ENCODE peak calls at places on chromosomes 4 and X, in four cellular contexts. O is A549, R is K562, V is SK-N-SH. S is an unnamed sample.

GRCh38 chr4:78267790-78268189 is 210.7 kb downstream of the FRAS1 start:
- DNase-seq in V (no peak), R (no peak), O (no peak), S (no peak)

GRCh38 chr4:16896871-16897270 is 1.6 kb downstream of the LDB2 start:
- DNase-seq in R (no peak), V (no peak), O (no peak), S (no peak)

GRCh38 chr4:17059192-17059634 is 160.8 kb upstream of the LDB2 start:
- DNase-seq in V (peak), O (no peak), R (no peak), S (no peak)

GRCh38 chr4:9947168-9948062 is 73.9 kb downstream of the SLC2A9 start:
- DNase-seq in O (no peak), V (no peak), R (no peak), S (no peak)

GRCh38 chr4:86934147-86934771 is 552 bp upstream of the AFF1 start:
- DNase-seq in V (peak), O (no peak), R (peak), S (no peak)

GRCh38 chrX:1493317-1493856 is 40.7 kb upstream of the ASMTL start:
- DNase-seq in O (no peak), V (no peak), R (no peak), S (no peak)

GRCh38 chr4:82213485-82214162 is 160.2 kb downstream of the HNRNPD start:
- DNase-seq in R (no peak), O (no peak), V (no peak), S (no peak)

GRCh38 chrX:45400380-45400779 is 199.7 kb upstream of the DIPK2B start:
- DNase-seq in R (no peak), O (no peak), V (no peak), S (no peak)

GRCh38 chr4:122914938-122915337 is 7.5 kb downstream of the NUDT6 start:
- DNase-seq in R (no peak), V (no peak), O (no peak), S (no peak)

GRCh38 chrX:43702660-43703059 is 46.6 kb downstream of the MAOA start:
- DNase-seq in O (no peak), R (no peak), V (no peak), S (no peak)

GRCh38 chrX:9730078-9730477 is 35.6 kb downstream of the GPR143 start:
- DNase-seq in R (no peak), V (no peak), O (no peak), S (no peak)

GRCh38 chrX:106170318-106170717 is 2.2 kb downstream of the PWWP3B start:
- DNase-seq in O (peak), V (peak), R (no peak), S (peak)

GRCh38 chr4:20317424-20317985 is 65.8 kb downstream of the SLIT2 start:
- DNase-seq in V (no peak), O (no peak), R (no peak), S (no peak)

GRCh38 chrX:122269243-122269781 is 914.8 kb upstream of the GRIA3 start:
- DNase-seq in O (no peak), R (no peak), V (no peak), S (no peak)

GRCh38 chr4:155900402-155900801 is 3.1 kb upstream of the TDO2 start:
- DNase-seq in R (no peak), O (peak), V (no peak), S (no peak)

GRCh38 chr4:104941661-104942062 is 205.0 kb upstream of the TET2 start:
- DNase-seq in V (no peak), R (no peak), O (no peak), S (no peak)

GRCh38 chr4:81425087-81425486 is 46.6 kb downstream of the RASGEF1B start:
- DNase-seq in O (no peak), V (no peak), R (peak), S (no peak)

GRCh38 chr4:1604706-1605205 is 79.4 kb downstream of the FAM53A start:
- DNase-seq in O (no peak), R (no peak), V (peak), S (no peak)

GRCh38 chrX:117713411-117713810 is 403.2 kb downstream of the KLHL13 start:
- DNase-seq in O (peak), R (no peak), V (no peak), S (no peak)

GRCh38 chrX:39518451-39519212 is 579.1 kb downstream of the BCOR start:
- DNase-seq in O (no peak), R (no peak), V (peak), S (no peak)

GRCh38 chr4:44760142-44760898 is 34.0 kb upstream of the GNPDA2 start:
- DNase-seq in V (peak), R (peak), O (peak), S (peak)

GRCh38 chrX:40938418-40938817 is 146.8 kb upstream of the USP9X start:
- DNase-seq in R (peak), V (no peak), O (peak), S (no peak)

GRCh38 chrX:109590176-109590575 is 34.8 kb downstream of the KCNE5 start:
- DNase-seq in R (no peak), O (no peak), V (no peak), S (no peak)

GRCh38 chrX:64151911-64152310 is 53.6 kb downstream of the AMER1 start:
- DNase-seq in R (no peak), O (no peak), V (no peak), S (no peak)

GRCh38 chr4:132596186-132596585 is 552.9 kb upstream of the PCDH10 start:
- DNase-seq in V (no peak), R (no peak), O (no peak), S (no peak)

GRCh38 chr4:6967846-6968340 is 58.3 kb downstream of the TBC1D14 start:
- DNase-seq in O (no peak), V (no peak), R (no peak), S (no peak)

GRCh38 chr4:89056953-89057398 is at the start of gene FAM13A:
- DNase-seq in O (peak), R (peak), V (no peak), S (peak)

DNA sequence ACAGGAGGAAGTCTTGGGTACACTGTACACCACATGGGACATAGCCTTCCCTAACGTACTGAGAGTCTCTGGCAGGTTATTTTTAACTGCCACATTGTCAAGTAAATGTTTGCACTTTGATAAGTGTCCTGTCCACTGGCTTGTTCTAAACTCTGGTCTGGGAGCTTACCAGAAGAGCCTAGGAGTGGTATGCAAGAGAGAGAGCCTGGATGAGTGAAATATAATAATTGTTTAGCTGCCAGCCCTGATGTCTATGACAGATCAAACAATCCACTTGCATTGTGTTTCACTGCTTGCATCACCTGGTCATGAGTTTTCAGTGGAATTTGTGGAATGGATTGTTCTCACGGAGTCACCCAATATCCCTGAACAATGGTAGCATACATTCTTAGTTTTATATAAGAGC is 91.6 kb downstream of the SHROOM3 start:
- DNase-seq in V (no peak), O (peak), R (no peak), S (no peak)
- TF ChIP-seq REST in V (no peak), O (no peak), R (no peak), S (no peak)

GRCh38 chrX:16950423-16950822 is 4.0 kb downstream of the REPS2 start:
- DNase-seq in R (no peak), O (no peak), V (no peak), S (no peak)
- TF ChIP-seq REST in R (no peak), O (peak), V (peak), S (no peak)

GRCh38 chr4:40511017-40511614 is 118.5 kb downstream of the RBM47 start:
- DNase-seq in V (no peak), O (no peak), R (no peak), S (no peak)
- TF ChIP-seq REST in V (no peak), O (no peak), R (no peak), S (no peak)

GRCh38 chrX:154805696-154806091 is 409 bp upstream of the MPP1 start:
- DNase-seq in O (no peak), R (no peak), V (no peak), S (no peak)

GRCh38 chrX:154802838-154803410 is 2.4 kb downstream of the MPP1 start:
- DNase-seq in O (no peak), V (no peak), R (peak), S (no peak)

GRCh38 chrX:154804564-154804956 is 725 bp downstream of the MPP1 start:
- DNase-seq in O (no peak), V (peak), R (no peak), S (no peak)

GRCh38 chrX:154806837-154807501 is 1.7 kb upstream of the MPP1 start:
- DNase-seq in R (no peak), O (no peak), V (no peak), S (no peak)

GRCh38 chrX:154804957-154805695 is at the start of gene MPP1:
- DNase-seq in O (peak), V (peak), R (peak), S (peak)
- TF ChIP-seq REST in O (no peak), V (no peak), R (no peak), S (no peak)

DNA sequence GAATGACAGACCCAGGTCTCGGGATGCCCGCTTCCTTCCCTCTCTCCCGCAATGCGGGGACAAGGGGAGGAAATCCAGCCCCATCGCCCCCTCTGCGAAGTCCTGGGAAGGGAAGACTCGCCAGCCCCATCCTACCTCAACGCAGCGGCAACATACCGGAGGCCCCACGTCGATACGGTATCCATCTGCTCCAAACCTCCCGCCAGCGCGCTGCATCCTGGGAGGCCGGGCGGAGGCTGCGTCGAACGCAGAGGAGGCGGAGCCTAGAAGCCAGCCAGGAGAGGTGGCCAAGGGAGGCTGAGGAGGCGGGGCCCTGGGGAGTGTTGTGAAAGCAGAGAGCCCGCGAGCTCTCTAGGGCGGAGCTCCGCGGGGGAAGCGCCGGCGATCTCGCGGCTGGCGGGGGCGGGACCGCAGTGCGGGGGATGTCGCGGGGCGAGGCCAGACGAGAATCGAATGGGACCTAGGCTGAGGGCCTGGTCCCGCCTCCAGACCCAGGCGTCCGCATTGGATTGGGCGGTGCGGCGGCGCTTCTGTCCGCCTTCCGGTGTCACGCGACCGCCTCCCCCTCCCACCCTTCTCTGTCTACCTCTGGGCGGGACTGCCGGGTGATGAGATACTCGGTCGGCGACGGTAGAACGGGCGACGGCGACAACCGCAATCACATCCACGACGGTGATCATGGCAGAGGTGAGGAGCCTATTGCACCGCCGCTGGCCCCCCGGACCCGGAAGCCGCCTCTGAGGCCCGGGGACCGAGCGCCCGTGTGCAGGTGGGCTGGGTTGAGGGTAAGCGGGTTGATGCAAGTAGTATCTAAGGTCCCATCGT is at the start of the genes FANCB and MOSPD2:
- DNase-seq in V (peak), O (peak), R (peak), S (peak)
- TF ChIP-seq REST in V (no peak), O (no peak), R (no peak), S (no peak)

DNA sequence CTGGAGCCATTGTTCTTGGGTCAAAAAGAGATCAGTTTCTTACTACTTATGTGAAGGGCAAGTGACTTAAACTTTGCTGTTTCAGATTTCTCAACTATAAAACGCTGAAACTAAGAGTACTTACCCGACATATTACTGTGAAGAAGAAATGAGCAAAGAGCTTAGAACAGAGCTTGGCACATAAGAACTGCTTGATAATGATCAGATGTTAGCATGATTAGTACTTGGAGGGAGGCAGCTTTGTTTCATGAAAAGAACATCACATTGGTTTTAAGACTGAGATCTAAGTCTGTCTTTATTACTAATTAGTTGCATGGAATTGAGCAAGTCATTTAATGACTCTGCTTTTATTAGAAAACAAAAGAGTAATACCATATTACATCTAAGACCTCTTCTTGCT is 169.1 kb downstream of the ARHGAP24 start:
- DNase-seq in R (no peak), V (no peak), O (no peak), S (no peak)
- TF ChIP-seq REST in R (no peak), V (no peak), O (no peak), S (no peak)

GRCh38 chr4:29307256-29307655 is 1412.9 kb upstream of the PCDH7 start:
- DNase-seq in O (no peak), V (no peak), R (no peak), S (no peak)
- TF ChIP-seq REST in O (no peak), V (no peak), R (no peak), S (no peak)

DNA sequence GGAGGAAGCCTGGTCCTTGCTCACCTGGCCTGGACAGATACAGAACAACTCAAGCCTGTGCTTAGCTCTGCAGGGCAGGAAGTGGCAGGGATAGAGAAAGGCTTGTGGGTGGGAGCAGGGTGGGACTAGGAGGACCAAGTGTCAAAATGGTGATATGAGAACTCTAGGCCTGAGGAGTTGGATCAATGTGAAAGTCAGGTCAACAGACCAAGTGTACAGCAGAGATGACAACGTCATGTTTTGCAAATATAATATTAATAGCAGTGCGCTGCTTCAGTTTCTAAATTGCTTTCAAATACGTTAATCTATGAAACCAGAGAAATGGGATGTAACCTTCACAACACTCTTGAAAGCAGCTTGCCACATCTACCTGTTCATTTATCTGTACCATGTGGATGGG is 114.2 kb upstream of the MAP3K15 start:
- DNase-seq in R (no peak), V (peak), O (no peak), S (no peak)
- TF ChIP-seq REST in R (no peak), V (no peak), O (no peak), S (no peak)